ENCODE peak calls at places on chromosomes 16 and 17, in four cellular contexts. D, P, L and E are unnamed samples.

GRCh38 chr16:57807968-57808528 is 5.8 kb upstream of the KIFC3 start:
- DNase-seq in D (peak; percentile 96), P (peak; percentile 89), L (peak; percentile 59), E (peak; percentile 98)

GRCh38 chr17:45428954-45429337 is 3.7 kb downstream of the ARHGAP27 start:
- DNase-seq in D (no peak), P (peak; percentile 66), L (no peak), E (peak; percentile 5)

GRCh38 chr16:85610059-85610445 is 3.1 kb upstream of the GSE1 start:
- DNase-seq in D (no peak), P (no peak), L (no peak), E (no peak)

GRCh38 chr16:21339927-21340326 is 61.8 kb upstream of the CRYM start:
- DNase-seq in D (no peak), P (no peak), L (no peak), E (no peak)

GRCh38 chr16:1195393-1195666 is 29.7 kb downstream of the TPSG1 start:
- DNase-seq in D (no peak), P (no peak), L (no peak), E (no peak)

GRCh38 chr17:47330548-47330947 is 6.8 kb downstream of the EFCAB13 start:
- DNase-seq in D (no peak), P (no peak), L (no peak), E (no peak)

GRCh38 chr16:65142276-65142675 is 20.4 kb upstream of the CDH11 start:
- DNase-seq in D (no peak), P (no peak), L (no peak), E (no peak)

GRCh38 chr16:50469121-50469743 is 79.0 kb upstream of the NKD1 start:
- DNase-seq in D (no peak), P (no peak), L (no peak), E (no peak)

GRCh38 chr16:57823836-57824235 is 21.5 kb upstream of the KIFC3 start:
- DNase-seq in D (no peak), P (no peak), L (no peak), E (peak; percentile 81)

GRCh38 chr17:67186782-67187181 is 58.2 kb downstream of the HELZ start:
- DNase-seq in D (no peak), P (no peak), L (no peak), E (no peak)

GRCh38 chr17:7711356-7711755 is 6.2 kb upstream of the DNAH2 start:
- DNase-seq in D (peak; percentile 3), P (peak; percentile 70), L (no peak), E (no peak)

GRCh38 chr17:35117984-35118383 is 1.7 kb downstream of the RAD51D start:
- DNase-seq in D (no peak), P (no peak), L (no peak), E (peak; percentile 35)

GRCh38 chr16:54443352-54443751 is 156.8 kb upstream of the IRX3 start:
- DNase-seq in D (no peak), P (no peak), L (no peak), E (no peak)

GRCh38 chr17:44502598-44503079 is 567 bp downstream of the GPATCH8 start:
- DNase-seq in D (peak; percentile 34), P (no peak), L (no peak), E (no peak)

GRCh38 chr17:41325126-41325525 is 9.6 kb upstream of the KRTAP17-1 start:
- DNase-seq in D (no peak), P (no peak), L (no peak), E (no peak)

GRCh38 chr16:49280861-49281331 is 742 bp downstream of the CBLN1 start:
- DNase-seq in D (no peak), P (no peak), L (no peak), E (no peak)

GRCh38 chr16:79599256-79599836 is 1.2 kb downstream of the MAF start:
- DNase-seq in D (peak; percentile 37), P (peak; percentile 45), L (no peak), E (no peak)

GRCh38 chr17:4417129-4417667 is 16.5 kb upstream of the SPNS3 start:
- DNase-seq in D (no peak), P (no peak), L (no peak), E (no peak)

GRCh38 chr16:35749253-35750141 is 2290.1 kb downstream of the TP53TG3F start:
- DNase-seq in D (no peak), P (no peak), L (no peak), E (no peak)

GRCh38 chr16:1288813-1289479 is 20.5 kb upstream of the UBE2I start:
- DNase-seq in D (peak; percentile 43), P (peak; percentile 65), L (no peak), E (no peak)

GRCh38 chr16:75035410-75035968 is 36.7 kb downstream of the ZNRF1 start:
- DNase-seq in D (no peak), P (no peak), L (no peak), E (no peak)

GRCh38 chr16:48365030-48365600 is 20.1 kb downstream of the SIAH1 start:
- DNase-seq in D (peak; percentile 44), P (no peak), L (no peak), E (no peak)

GRCh38 chr17:68698761-68699160 is 97.6 kb upstream of the FAM20A start:
- DNase-seq in D (peak; percentile 49), P (no peak), L (no peak), E (no peak)

GRCh38 chr17:49457564-49458535 is 37.2 kb upstream of the NGFR start:
- DNase-seq in D (no peak), P (no peak), L (no peak), E (no peak)

GRCh38 chr17:20191066-20191465 is 181.9 kb downstream of the SPECC1 start:
- DNase-seq in D (no peak), P (no peak), L (no peak), E (no peak)

GRCh38 chr17:41835800-41836549 is at the start of gene NT5C3B:
- DNase-seq in D (peak; percentile 80), P (peak; percentile 64), L (peak; percentile 7), E (no peak)

GRCh38 chr17:13520899-13521572 is 80.7 kb downstream of the HS3ST3A1 start:
- DNase-seq in D (no peak), P (no peak), L (no peak), E (no peak)

DNA sequence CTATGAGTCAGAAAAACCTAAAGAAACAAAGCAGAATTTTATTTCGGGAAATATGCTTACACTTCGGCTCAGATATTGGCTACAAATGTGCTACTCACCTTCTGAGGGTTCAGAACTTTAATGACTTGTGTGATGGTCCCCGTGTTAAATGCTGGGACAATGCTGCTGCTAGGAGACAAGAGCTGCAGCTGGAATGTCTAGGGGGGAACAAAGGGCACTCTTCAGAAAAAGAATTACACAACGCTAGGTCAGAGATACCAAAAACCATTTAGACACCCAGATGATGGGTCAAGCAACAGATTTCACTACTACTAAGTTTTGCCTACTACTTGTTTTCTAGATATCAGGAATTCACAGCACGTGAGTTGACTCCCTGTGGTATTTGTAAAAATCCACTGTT is 10.0 kb upstream of the PHLPP2 start:
- DNase-seq in D (no peak), P (no peak), L (no peak), E (no peak)
- H3K9me2 ChIP-seq in D (no peaks in the 10 kb centered on the region), P (no peaks in the 10 kb centered on the region), L (no peaks in the 10 kb centered on the region), E (no peaks in the 10 kb centered on the region)

DNA sequence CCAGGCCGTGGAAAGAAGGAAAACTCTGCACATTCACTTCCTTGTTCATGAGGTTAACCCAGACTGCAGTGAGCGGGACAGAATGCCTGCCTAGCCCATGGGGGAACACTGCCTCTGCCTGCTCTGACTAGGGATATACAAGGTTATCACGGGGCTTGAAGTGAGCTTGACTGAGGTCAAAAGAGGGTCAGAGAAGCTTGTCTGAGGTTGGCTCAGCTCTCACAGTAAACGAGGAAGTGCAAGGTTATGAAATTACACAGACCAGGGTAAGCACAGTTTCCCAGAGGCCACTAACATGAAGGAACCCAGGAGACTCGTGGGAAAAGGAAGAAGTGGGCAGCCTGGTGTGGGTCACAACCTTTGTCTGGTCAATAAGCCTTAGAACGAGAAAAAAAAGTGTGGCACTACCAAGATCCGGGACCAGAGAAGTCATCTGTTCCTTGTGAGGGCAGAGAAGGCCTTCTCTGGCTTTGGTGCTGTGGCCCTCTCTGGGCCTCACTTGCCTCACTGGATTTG is 28.8 kb downstream of the HIC1 start:
- DNase-seq in D (peak; percentile 76), P (no peak), L (no peak), E (peak; percentile 97)
- H3K27ac ChIP-seq in D (peak overlapping the region; percentile 92), P (no peak overlapping the region), L (no peak overlapping the region), E (peak overlapping the region; percentile 99)

DNA sequence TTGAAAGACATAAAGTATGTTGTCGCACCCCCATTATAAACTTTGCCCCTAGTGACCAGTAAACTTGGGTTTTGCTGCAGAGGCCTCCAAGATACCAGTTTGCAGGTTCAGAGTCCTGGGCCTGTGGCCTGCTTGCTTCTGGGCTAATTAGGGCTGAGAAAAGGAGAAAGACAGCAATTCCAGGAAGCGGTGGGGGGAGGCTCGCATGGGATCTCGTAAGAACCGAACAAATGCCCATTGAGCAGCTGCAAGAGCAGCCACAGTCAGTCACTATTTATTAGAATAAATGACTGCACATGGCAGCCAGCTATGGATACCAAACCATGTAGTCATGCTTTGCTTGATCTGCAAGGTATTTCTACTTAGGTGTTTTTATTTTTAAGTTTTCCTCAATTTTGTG is 4.9 kb downstream of the SHISA9 start:
- DNase-seq in D (no peak), P (no peak), L (no peak), E (no peak)
- H3K4me2 ChIP-seq in D (no peak overlapping the region), P (peak overlapping the region; percentile 66), L (no peak overlapping the region), E (peak overlapping the region; percentile 85)

DNA sequence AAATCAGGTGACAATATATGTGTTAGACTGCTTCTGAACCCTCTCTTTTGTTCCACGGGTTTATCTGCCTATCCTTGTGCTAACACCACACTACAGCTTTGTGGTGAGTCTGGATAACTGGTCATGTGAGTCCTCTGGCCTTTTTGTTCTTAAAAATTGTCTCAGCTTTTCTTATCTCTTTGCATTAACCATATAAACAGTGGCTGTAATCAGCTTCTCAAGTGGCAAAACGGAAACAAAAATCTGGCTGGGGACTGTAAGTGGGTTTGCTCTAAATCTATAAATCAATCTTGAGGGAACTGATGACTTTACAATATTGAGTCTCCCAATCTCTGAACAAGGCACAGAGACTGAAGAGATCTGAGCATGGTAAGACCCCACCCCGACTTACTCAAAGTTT is 44.5 kb downstream of the STX8 start:
- DNase-seq in D (peak; percentile 7), P (no peak), L (no peak), E (no peak)
- H3K9me2 ChIP-seq in D (no peaks in the 10 kb centered on the region), P (no peaks in the 10 kb centered on the region), L (no peaks in the 10 kb centered on the region), E (no peaks in the 10 kb centered on the region)

GRCh38 chr17:81956607-81957589 is 4.1 kb downstream of the NOTUM start:
- DNase-seq in D (no peak), P (no peak), L (no peak), E (no peak)

GRCh38 chr17:81955058-81955681 is 5.8 kb downstream of the NOTUM start:
- DNase-seq in D (no peak), P (no peak), L (no peak), E (peak; percentile 62)

GRCh38 chr17:81957691-81958432 is 3.1 kb downstream of the NOTUM start:
- DNase-seq in D (no peak), P (no peak), L (no peak), E (no peak)

GRCh38 chr17:81954131-81955057 is 6.6 kb downstream of the NOTUM start:
- DNase-seq in D (no peak), P (no peak), L (no peak), E (no peak)

GRCh38 chr17:81955756-81956544 is 5.0 kb downstream of the NOTUM start:
- DNase-seq in D (no peak), P (no peak), L (no peak), E (no peak)
- H3K27ac ChIP-seq in D (no peak overlapping the region), P (no peak overlapping the region), L (peak overlapping the region; percentile 18), E (no peak overlapping the region)